ENCODE peak calls at places on chromosomes 4 and X, in seven cellular contexts. G is H9, C is mesenchymal stem cell, D is neuronal stem cell, R is IMR-90, Y is mesendoderm, Z is H1. E is an unnamed sample.

GRCh38 chrX:115233497-115234219 is at the start of gene LRCH2:
- DNase-seq in G (peak), C (peak), D (peak), R (peak), Y (peak), Z (no peak), E (no peak)

GRCh38 chrX:152847281-152847680 is 16.4 kb downstream of the NSDHL start:
- DNase-seq in G (no peak), C (no peak), D (no peak), R (no peak), Y (no peak), Z (no peak), E (no peak)

GRCh38 chrX:39782276-39782675 is 315.5 kb downstream of the BCOR start:
- DNase-seq in G (peak), C (no peak), D (no peak), R (no peak), Y (peak), Z (no peak), E (no peak)

GRCh38 chrX:47796433-47796906 is 40.2 kb upstream of the ZNF81 start:
- DNase-seq in G (no peak), C (peak), D (no peak), R (peak), Y (no peak), Z (no peak), E (no peak)

GRCh38 chr4:24598025-24598424 is 13.7 kb upstream of the DHX15 start:
- DNase-seq in G (no peak), C (no peak), D (no peak), R (peak), Y (no peak), Z (no peak), E (peak)

GRCh38 chr4:139555073-139555704 is 830 bp downstream of the SETD7 start:
- DNase-seq in G (peak), C (peak), D (peak), R (peak), Y (peak), Z (no peak), E (peak)

GRCh38 chrX:54494166-54494969 is 1.7 kb downstream of the FGD1 start:
- DNase-seq in G (no peak), C (no peak), D (no peak), R (no peak), Y (no peak), Z (no peak), E (no peak)

GRCh38 chrX:115268421-115268820 is 21.1 kb upstream of the LUZP4 start:
- DNase-seq in G (no peak), C (no peak), D (no peak), R (peak), Y (peak), Z (no peak), E (peak)

GRCh38 chr4:3676907-3677495 is 89.2 kb upstream of the ADRA2C start:
- DNase-seq in G (no peak), C (no peak), D (no peak), R (no peak), Y (no peak), Z (no peak), E (no peak)

GRCh38 chrX:45748443-45748842 is 547.8 kb upstream of the DIPK2B start:
- DNase-seq in G (no peak), C (no peak), D (no peak), R (no peak), Y (no peak), Z (no peak), E (no peak)

GRCh38 chr4:119211856-119212250 is 660 bp upstream of the USP53 start:
- DNase-seq in G (no peak), C (no peak), D (no peak), R (no peak), Y (peak), Z (peak), E (no peak)

GRCh38 chr4:36278789-36279188 is 2.6 kb upstream of the DTHD1 start:
- DNase-seq in G (no peak), C (no peak), D (no peak), R (no peak), Y (no peak), Z (no peak), E (no peak)

GRCh38 chrX:116317409-116317808 is 119.0 kb upstream of the SLC6A14 start:
- DNase-seq in G (no peak), C (peak), D (no peak), R (no peak), Y (peak), Z (no peak), E (no peak)

GRCh38 chr4:13481569-13481968 is 2.6 kb downstream of the RAB28 start:
- DNase-seq in G (no peak), C (peak), D (peak), R (peak), Y (no peak), Z (no peak), E (peak)

GRCh38 chr4:122922877-122923511 is 597 bp upstream of the NUDT6 start:
- DNase-seq in G (peak), C (peak), D (peak), R (peak), Y (peak), Z (no peak), E (peak)

GRCh38 chr4:122914292-122914904 is 8.0 kb downstream of the NUDT6 start:
- DNase-seq in G (no peak), C (no peak), D (no peak), R (peak), Y (no peak), Z (no peak), E (peak)

GRCh38 chrX:34578237-34578636 is 78.8 kb downstream of the TMEM47 start:
- DNase-seq in G (no peak), C (peak), D (peak), R (peak), Y (peak), Z (no peak), E (peak)

GRCh38 chr4:74624351-74625151 is 169.8 kb downstream of the BTC start:
- DNase-seq in G (no peak), C (peak), D (no peak), R (peak), Y (peak), Z (no peak), E (no peak)

GRCh38 chr4:107094332-107094731 is 58.2 kb upstream of the DKK2 start:
- DNase-seq in G (peak), C (peak), D (no peak), R (peak), Y (peak), Z (no peak), E (peak)

GRCh38 chrX:10677490-10677889 is 57.1 kb upstream of the MID1 start:
- DNase-seq in G (no peak), C (no peak), D (no peak), R (no peak), Y (peak), Z (no peak), E (no peak)

GRCh38 chr4:8394125-8394524 is 46.4 kb downstream of the ACOX3 start:
- DNase-seq in G (no peak), C (no peak), D (peak), R (peak), Y (no peak), Z (no peak), E (no peak)

GRCh38 chr4:8393593-8394038 is 46.9 kb downstream of the ACOX3 start:
- DNase-seq in G (no peak), C (peak), D (peak), R (peak), Y (peak), Z (no peak), E (peak)

GRCh38 chr4:8394806-8395205 is 45.7 kb downstream of the ACOX3 start:
- DNase-seq in G (no peak), C (no peak), D (no peak), R (no peak), Y (no peak), Z (no peak), E (no peak)

GRCh38 chr4:8396762-8397406 is 43.6 kb downstream of the ACOX3 start:
- DNase-seq in G (no peak), C (no peak), D (no peak), R (no peak), Y (no peak), Z (no peak), E (no peak)

DNA sequence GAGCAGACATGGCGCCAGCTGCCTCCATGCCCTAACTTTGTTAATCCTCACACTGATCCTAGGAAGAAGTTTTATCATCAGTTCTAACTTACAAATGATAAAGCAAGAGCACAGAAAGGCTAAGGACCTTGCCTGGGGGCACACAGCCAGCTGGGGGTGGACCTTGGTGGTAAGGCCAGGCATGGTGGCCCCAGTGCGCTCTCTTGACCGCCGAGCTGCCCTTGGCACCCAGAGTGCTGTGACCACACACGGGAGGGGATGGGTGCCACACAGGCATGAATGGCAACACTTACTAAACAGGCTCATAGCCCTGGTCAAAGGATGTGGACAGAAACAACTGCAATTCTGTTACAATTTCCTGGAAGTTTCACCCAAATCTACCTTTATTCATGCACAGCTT is 45.0 kb downstream of the ACOX3 start:
- DNase-seq in G (no peak), C (no peak), D (no peak), R (no peak), Y (no peak), Z (no peak), E (no peak)
- H3K18ac ChIP-seq in G (no peak), C (no peak), D (peak), R (no peak), Y (no peak), Z (no peak), E (no peak)

DNA sequence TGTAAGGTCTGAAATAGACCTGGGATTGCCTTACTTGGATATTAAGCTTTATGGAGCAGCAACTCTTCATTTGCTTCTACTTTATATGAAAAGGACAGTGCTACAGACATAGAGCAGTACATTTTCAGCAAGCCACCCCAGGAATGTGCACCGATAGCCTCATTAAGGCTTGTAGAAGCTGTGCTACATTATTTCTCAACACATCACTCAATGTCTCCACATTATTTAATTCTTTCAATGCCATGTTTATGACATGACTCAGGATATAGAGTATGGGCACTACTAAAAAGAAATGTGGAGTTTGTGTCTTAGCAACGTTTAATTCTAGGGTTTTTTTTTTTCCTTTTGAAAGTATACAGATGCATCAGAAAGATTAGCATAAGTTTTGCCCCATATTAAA is 2139.9 kb upstream of the AGA start:
- DNase-seq in G (no peak), C (no peak), D (no peak), R (no peak), Y (no peak), Z (no peak), E (no peak)
- H3K18ac ChIP-seq in G (no peak), C (no peak), D (no peak), R (no peak), Y (no peak), Z (no peak), E (no peak)

DNA sequence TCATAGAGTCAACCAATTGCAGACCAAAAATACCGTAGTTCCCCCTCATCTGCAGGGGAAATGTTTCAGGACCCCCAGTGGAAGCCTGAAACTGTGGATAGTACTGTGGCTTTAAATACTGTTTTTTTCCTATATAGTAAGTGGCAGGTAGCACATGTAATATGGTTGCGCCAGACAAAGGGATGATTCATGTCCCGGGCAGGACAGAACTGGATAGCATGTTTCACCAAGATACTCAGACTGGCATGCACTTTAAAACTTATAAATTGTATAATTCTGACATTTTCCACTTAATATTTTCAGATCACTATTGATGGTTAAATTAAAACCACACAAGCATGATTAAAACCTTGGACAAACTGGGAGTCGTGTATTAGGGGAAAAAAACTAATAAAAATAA is 276.3 kb upstream of the AGA start:
- DNase-seq in G (no peak), C (no peak), D (no peak), R (peak), Y (no peak), Z (no peak), E (no peak)
- H3K18ac ChIP-seq in G (no peak), C (no peak), D (no peak), R (peak), Y (no peak), Z (no peak), E (no peak)

GRCh38 chr4:100093091-100093866 is 97.0 kb downstream of the DDIT4L start:
- DNase-seq in G (peak), C (peak), D (peak), R (peak), Y (peak), Z (peak), E (peak)
- H3K18ac ChIP-seq in G (peak), C (peak), D (no peak), R (peak), Y (no peak), Z (no peak), E (no peak)

GRCh38 chr4:158536833-158537232 is 15.2 kb downstream of the RXFP1 start:
- DNase-seq in G (no peak), C (no peak), D (no peak), R (no peak), Y (no peak), Z (no peak), E (no peak)
- H3K18ac ChIP-seq in G (no peak), C (no peak), D (no peak), R (no peak), Y (no peak), Z (no peak), E (no peak)

GRCh38 chr4:121861427-121861826 is 8.8 kb downstream of the BBS7 start:
- DNase-seq in G (no peak), C (no peak), D (no peak), R (no peak), Y (no peak), Z (no peak), E (no peak)
- H3K18ac ChIP-seq in G (no peak), C (no peak), D (no peak), R (no peak), Y (no peak), Z (no peak), E (no peak)